ENCODE peak calls at places on chromosome 3, in five cellular contexts. N is left ventricle myocardium inferior; D is lower lobe of right lung; V is right lobe of liver; Y is CD8-positive, alpha-beta memory T cell. C is an unnamed sample.
A peak's percentile ranks its signal among the peaks of the same experiment; 100 is the strongest.

GRCh38 chr3:123843668-123844067 is 40.5 kb downstream of the MYLK start:
- DNase-seq in N (no peak), D (no peak), V (no peak), Y (no peak), C (no peak)

GRCh38 chr3:129732200-129732876 is 125.9 kb upstream of the PLXND1 start:
- DNase-seq in N (no peak), D (no peak), V (no peak), Y (no peak), C (no peak)

GRCh38 chr3:90039994-90040393 is 932.6 kb downstream of the EPHA3 start:
- DNase-seq in N (no peak), D (no peak), V (no peak), Y (no peak), C (no peak)

GRCh38 chr3:127630811-127631714 is 2.1 kb downstream of the PODXL2 start:
- DNase-seq in N (no peak), D (no peak), V (no peak), Y (no peak), C (peak; percentile 47)

GRCh38 chr3:88369337-88369736 is 219.6 kb downstream of the C3orf38 start:
- DNase-seq in N (no peak), D (no peak), V (no peak), Y (no peak), C (no peak)

GRCh38 chr3:190492129-190492528 is 21.8 kb upstream of the IL1RAP start:
- DNase-seq in N (no peak), D (no peak), V (no peak), Y (no peak), C (no peak)

GRCh38 chr3:22939349-22939748 is 263.8 kb upstream of the UBE2E2 start:
- DNase-seq in N (no peak), D (no peak), V (no peak), Y (no peak), C (no peak)

GRCh38 chr3:50126287-50127211 is 28.6 kb upstream of the SEMA3F start:
- DNase-seq in N (peak; percentile 11), D (peak; percentile 39), V (peak; percentile 36), Y (no peak), C (peak; percentile 71)

GRCh38 chr3:8301977-8302589 is 199.5 kb upstream of the LMCD1 start:
- DNase-seq in N (no peak), D (no peak), V (no peak), Y (peak; percentile 23), C (no peak)

GRCh38 chr3:161295325-161295724 is 74.2 kb downstream of the NMD3 start:
- DNase-seq in N (no peak), D (no peak), V (no peak), Y (no peak), C (no peak)

GRCh38 chr3:189273736-189274135 is 102.0 kb downstream of the TPRG1 start:
- DNase-seq in N (no peak), D (no peak), V (no peak), Y (no peak), C (no peak)

GRCh38 chr3:57777774-57778173 is 21.7 kb downstream of the SLMAP start:
- DNase-seq in N (no peak), D (no peak), V (no peak), Y (no peak), C (no peak)

GRCh38 chr3:58568572-58569286 is 8.5 kb downstream of the FAM107A start:
- DNase-seq in N (peak; percentile 80), D (peak; percentile 84), V (peak; percentile 69), Y (peak; percentile 28), C (peak; percentile 94)

GRCh38 chr3:16204751-16205150 is 30.3 kb downstream of the GALNT15 start:
- DNase-seq in N (no peak), D (no peak), V (no peak), Y (no peak), C (no peak)

GRCh38 chr3:32384938-32385337 is 6.7 kb upstream of the CMTM7 start:
- DNase-seq in N (no peak), D (no peak), V (no peak), Y (no peak), C (no peak)

GRCh38 chr3:196281962-196282361 is 5.6 kb downstream of the PCYT1A start:
- DNase-seq in N (no peak), D (no peak), V (no peak), Y (no peak), C (no peak)
- H3K4me1 ChIP-seq in N (peaks cover 91% of the 10 kb centered on the region), D (peaks cover 65% of the 10 kb centered on the region), V (no peaks in the 10 kb centered on the region), Y (peaks cover 26% of the 10 kb centered on the region), C (peaks cover 8% of the 10 kb centered on the region)

DNA sequence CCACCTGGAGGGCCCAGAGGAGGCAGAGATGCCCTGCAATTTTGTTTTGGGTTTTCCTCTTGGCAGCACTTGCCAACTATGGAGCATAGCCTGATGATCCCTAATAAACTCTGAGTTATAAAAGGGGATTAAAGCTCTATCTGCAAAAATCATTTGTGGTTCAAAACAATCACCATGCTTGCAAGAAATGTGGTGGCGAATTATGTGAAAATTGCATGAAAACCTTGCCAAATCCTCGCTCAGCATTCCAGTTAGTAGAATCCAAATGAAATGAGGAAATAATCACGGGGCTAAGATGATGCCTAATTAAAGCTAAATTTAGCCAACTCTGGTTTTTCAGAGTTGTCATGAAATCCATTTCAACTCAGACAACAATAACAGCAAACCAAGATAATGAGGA is 73.0 kb upstream of the PROK2 start:
- DNase-seq in N (no peak), D (no peak), V (no peak), Y (no peak), C (no peak)
- H3K4me1 ChIP-seq in N (no peaks in the 10 kb centered on the region), D (no peaks in the 10 kb centered on the region), V (no peaks in the 10 kb centered on the region), Y (no peaks in the 10 kb centered on the region), C (no peaks in the 10 kb centered on the region)

DNA sequence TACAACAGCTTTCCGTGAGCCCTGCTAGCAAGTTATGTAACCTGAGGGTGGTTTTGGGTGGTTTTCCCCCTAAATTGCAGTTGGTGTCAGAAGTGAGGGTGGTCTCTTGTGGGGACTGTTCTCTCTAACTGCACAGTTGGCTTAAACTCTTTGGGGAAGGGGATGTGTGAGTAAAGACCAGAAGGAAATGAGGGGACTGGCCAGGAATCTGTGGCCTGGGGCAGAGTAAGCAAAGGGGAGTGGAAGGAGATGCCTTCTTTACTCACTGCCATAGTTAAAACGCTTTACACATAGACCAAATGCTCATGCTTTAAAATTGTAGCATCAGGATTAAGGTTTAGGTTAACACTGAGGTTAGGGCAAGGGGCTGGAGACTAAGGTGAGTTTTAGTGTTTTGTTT is 21.2 kb upstream of the XIRP1 start:
- DNase-seq in N (no peak), D (no peak), V (no peak), Y (no peak), C (no peak)
- H3K4me1 ChIP-seq in N (no peaks in the 10 kb centered on the region), D (peaks cover 10% of the 10 kb centered on the region), V (no peaks in the 10 kb centered on the region), Y (no peaks in the 10 kb centered on the region), C (no peaks in the 10 kb centered on the region)

DNA sequence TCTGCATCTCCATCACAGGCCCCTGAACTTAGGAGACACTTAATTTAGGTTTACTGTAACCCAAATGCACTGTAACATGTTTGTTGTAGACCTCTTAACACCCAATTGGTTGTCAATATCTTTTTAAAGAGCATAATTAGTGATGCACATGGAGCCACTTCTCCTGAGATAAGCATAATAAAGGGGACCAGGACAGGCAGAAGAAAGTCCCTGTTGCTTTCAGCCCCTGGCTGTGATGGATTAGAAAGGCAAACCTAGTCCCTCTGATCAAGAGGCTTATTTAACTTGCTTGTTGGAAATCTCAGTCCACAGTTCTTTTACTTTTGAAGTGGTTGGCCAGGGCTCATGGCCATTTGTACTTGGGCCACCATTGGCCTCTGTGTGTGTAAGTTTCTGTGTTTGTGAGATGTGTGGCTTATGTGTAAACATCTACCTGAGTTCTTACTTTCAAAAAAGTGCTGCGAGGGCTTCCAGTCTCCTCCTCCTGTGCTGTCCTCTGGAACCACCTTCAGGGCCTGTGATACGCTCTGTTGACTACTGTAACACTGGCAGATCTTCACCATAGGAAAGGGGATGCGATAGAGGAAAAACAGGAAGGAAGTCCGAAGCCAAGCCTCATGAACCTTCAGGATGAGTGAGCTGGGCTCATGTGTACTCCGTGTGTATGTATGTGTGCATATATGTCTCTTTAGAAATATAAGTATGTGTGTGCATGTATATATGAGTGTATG is 136.2 kb downstream of the EPHB1 start:
- DNase-seq in N (no peak), D (no peak), V (no peak), Y (no peak), C (no peak)
- H3K4me1 ChIP-seq in N (peaks cover 8% of the 10 kb centered on the region), D (no peaks in the 10 kb centered on the region), V (no peaks in the 10 kb centered on the region), Y (no peaks in the 10 kb centered on the region), C (no peaks in the 10 kb centered on the region)

GRCh38 chr3:52242039-52242438 is 3.1 kb upstream of the TWF2 start:
- DNase-seq in N (no peak), D (no peak), V (no peak), Y (no peak), C (no peak)
- H3K4me1 ChIP-seq in N (peaks cover 62% of the 10 kb centered on the region), D (peaks cover 65% of the 10 kb centered on the region), V (peaks cover 3% of the 10 kb centered on the region), Y (peaks cover 76% of the 10 kb centered on the region), C (no peaks in the 10 kb centered on the region)

DNA sequence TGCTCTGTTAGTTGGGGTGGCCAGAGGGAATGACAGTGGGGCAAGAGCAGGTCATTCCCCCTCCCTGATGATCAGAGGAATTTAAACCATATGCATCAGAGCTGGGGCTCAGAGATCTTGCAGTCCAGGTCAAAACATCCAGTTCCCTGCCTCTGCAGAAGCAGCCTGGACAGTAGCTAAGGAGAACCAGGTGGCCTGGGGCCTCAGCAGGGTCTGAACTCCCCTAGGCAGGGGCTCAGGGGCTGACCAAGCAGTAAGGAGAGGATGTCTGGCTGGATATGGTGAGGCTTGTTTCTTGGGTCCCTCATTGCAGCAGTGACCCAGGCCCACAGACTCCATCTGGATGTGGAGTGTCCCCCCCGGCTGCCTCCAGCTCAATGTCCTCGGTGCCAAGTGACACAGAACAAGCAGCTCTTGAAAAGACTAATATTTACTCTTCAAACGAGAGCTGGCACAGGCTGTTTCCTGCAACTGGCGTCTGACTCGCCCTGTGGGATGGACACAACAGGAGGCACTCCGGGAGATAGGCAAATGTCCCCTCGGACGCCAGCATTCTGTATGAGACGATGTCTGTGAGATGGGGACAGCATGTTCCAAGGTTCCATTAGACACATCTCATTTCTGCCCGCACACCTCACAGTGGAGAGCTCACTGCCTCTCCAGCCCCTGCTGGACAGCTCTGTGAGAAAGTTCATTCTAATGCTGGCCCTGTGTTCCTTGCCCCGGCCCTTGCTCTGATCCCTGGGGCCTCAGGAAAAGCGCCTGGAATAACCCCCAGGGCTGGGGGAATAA is 37.1 kb downstream of the SEC22C start:
- DNase-seq in N (peak; percentile 44), D (peak; percentile 81), V (peak; percentile 86), Y (no peak), C (no peak)
- H3K4me1 ChIP-seq in N (peaks cover 52% of the 10 kb centered on the region), D (peaks cover 84% of the 10 kb centered on the region), V (no peaks in the 10 kb centered on the region), Y (peaks cover 6% of the 10 kb centered on the region), C (no peaks in the 10 kb centered on the region)

DNA sequence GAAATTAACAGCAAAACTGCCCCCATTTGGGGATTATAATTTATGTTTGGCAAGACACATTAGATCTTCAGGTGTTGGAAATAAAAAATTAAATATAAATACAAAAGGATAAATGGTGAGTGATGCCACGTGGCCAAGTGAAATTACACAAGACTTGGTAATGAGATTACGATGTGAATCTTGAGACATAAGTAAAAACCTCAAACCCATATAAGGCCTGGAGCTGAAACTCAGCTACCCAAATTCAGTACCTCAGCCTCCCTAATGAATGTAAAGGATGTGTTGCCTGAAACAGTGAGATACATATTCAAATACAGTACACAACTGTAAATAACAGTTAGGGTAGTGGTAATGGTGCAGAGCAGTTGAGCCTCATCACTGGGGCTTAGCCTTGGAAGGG is 1146.6 kb downstream of the OTOL1 start:
- DNase-seq in N (no peak), D (no peak), V (no peak), Y (no peak), C (no peak)
- H3K4me1 ChIP-seq in N (no peaks in the 10 kb centered on the region), D (no peaks in the 10 kb centered on the region), V (no peaks in the 10 kb centered on the region), Y (no peaks in the 10 kb centered on the region), C (no peaks in the 10 kb centered on the region)

GRCh38 chr3:30618508-30618907 is 12.1 kb downstream of the TGFBR2 start:
- DNase-seq in N (no peak), D (no peak), V (no peak), Y (no peak), C (no peak)
- H3K4me1 ChIP-seq in N (peaks cover 100% of the 10 kb centered on the region), D (peaks cover 99% of the 10 kb centered on the region), V (no peaks in the 10 kb centered on the region), Y (peaks cover 94% of the 10 kb centered on the region), C (peaks cover 8% of the 10 kb centered on the region)

GRCh38 chr3:138199847-138200246 is 12.7 kb downstream of the ARMC8 start:
- DNase-seq in N (no peak), D (no peak), V (no peak), Y (no peak), C (no peak)
- H3K4me1 ChIP-seq in N (peaks cover 65% of the 10 kb centered on the region), D (peaks cover 17% of the 10 kb centered on the region), V (no peaks in the 10 kb centered on the region), Y (peaks cover 9% of the 10 kb centered on the region), C (no peaks in the 10 kb centered on the region)

GRCh38 chr3:184177767-184178306 is 3.2 kb downstream of the AP2M1 start:
- DNase-seq in N (no peak), D (no peak), V (no peak), Y (no peak), C (no peak)
- H3K4me1 ChIP-seq in N (peaks cover 56% of the 10 kb centered on the region), D (peaks cover 36% of the 10 kb centered on the region), V (no peaks in the 10 kb centered on the region), Y (peaks cover 25% of the 10 kb centered on the region), C (no peaks in the 10 kb centered on the region)

C was measured in aorta.